ENCODE peak calls at places on chromosomes 13 and 19, in seven cellular contexts. V, U, Y, L, N, T and P are unnamed samples.

GRCh38 chr19:32563761-32564160 is 17.2 kb upstream of the PDCD5 start:
- DNase-seq in Y (no peak), T (no peak), U (no peak), V (no peak), N (no peak), L (no peak), P (no peak)

GRCh38 chr13:36769126-36769525 is 49.9 kb upstream of the RFXAP start:
- DNase-seq in U (no peak), N (no peak), Y (no peak), T (no peak), L (no peak), V (no peak), P (no peak)

GRCh38 chr13:26132756-26133155 is 80.9 kb upstream of the SHISA2 start:
- DNase-seq in N (no peak), L (no peak), U (no peak), T (no peak), Y (no peak), V (no peak), P (no peak)

GRCh38 chr13:30111810-30112209 is 195.5 kb downstream of the KATNAL1 start:
- DNase-seq in U (peak; percentile 31), T (peak; percentile 12), L (no peak), N (no peak), Y (peak; percentile 19), V (no peak), P (no peak)

GRCh38 chr13:108158746-108159145 is 56.6 kb downstream of the LIG4 start:
- DNase-seq in V (no peak), L (no peak), N (no peak), U (no peak), Y (no peak), T (no peak), P (no peak)

GRCh38 chr13:75760182-75760981 is 124.3 kb downstream of the LMO7 start:
- DNase-seq in Y (no peak), U (no peak), T (peak; percentile 3), L (no peak), N (peak; percentile 84), V (no peak), P (no peak)

GRCh38 chr19:38670921-38671398 is 23.5 kb downstream of the ACTN4 start:
- DNase-seq in T (no peak), L (no peak), Y (no peak), U (no peak), V (no peak), N (no peak), P (no peak)

GRCh38 chr19:7552781-7553180 is 17.3 kb downstream of the PNPLA6 start:
- DNase-seq in U (no peak), L (no peak), T (no peak), N (no peak), Y (no peak), V (no peak), P (no peak)

GRCh38 chr19:50723069-50723468 is at the start of gene CLEC11A:
- DNase-seq in Y (peak; percentile 95), U (no peak), L (no peak), T (no peak), N (no peak), V (no peak), P (no peak)

GRCh38 chr13:52600666-52601065 is 41.6 kb upstream of the HNRNPA1L2 start:
- DNase-seq in Y (no peak), N (peak; percentile 34), L (no peak), U (no peak), V (no peak), T (no peak), P (no peak)

GRCh38 chr19:31118926-31119325 is 230.3 kb downstream of the TSHZ3 start:
- DNase-seq in Y (no peak), N (no peak), T (no peak), L (no peak), V (no peak), U (no peak), P (no peak)

GRCh38 chr19:44741258-44741731 is 7.2 kb upstream of the BCL3 start:
- DNase-seq in L (no peak), U (no peak), N (peak; percentile 18), T (no peak), V (no peak), Y (peak; percentile 18), P (no peak)

GRCh38 chr13:48185018-48185417 is 48.0 kb upstream of the ITM2B start:
- DNase-seq in Y (no peak), U (no peak), L (no peak), N (no peak), T (no peak), V (no peak), P (no peak)

GRCh38 chr19:18763674-18764590 is 27.2 kb downstream of the COMP start:
- DNase-seq in V (no peak), N (peak; percentile 44), Y (no peak), T (no peak), L (peak; percentile 50), U (no peak), P (no peak)

GRCh38 chr19:23101241-23101640 is 15.6 kb upstream of the ZNF730 start:
- DNase-seq in L (no peak), N (no peak), V (no peak), Y (no peak), T (no peak), U (no peak), P (no peak)

GRCh38 chr19:13143135-13143534 is 7.0 kb downstream of the STX10 start:
- DNase-seq in T (no peak), Y (no peak), U (no peak), N (no peak), V (no peak), L (no peak), P (no peak)

GRCh38 chr19:3013261-3013725 is 15.8 kb downstream of the TLE2 start:
- DNase-seq in N (no peak), L (no peak), Y (no peak), U (no peak), V (no peak), T (no peak), P (no peak)

GRCh38 chr13:45195421-45195820 is 5.4 kb downstream of the KCTD4 start:
- DNase-seq in N (no peak), U (no peak), V (no peak), Y (peak; percentile 21), T (no peak), L (no peak), P (no peak)

GRCh38 chr13:113358653-113359052 is 5.3 kb downstream of the GRTP1 start:
- DNase-seq in L (no peak), T (no peak), U (no peak), N (no peak), Y (no peak), V (no peak), P (no peak)

GRCh38 chr13:78323848-78324247 is 279.5 kb downstream of the POU4F1 start:
- DNase-seq in V (no peak), N (peak; percentile 70), T (no peak), U (no peak), L (no peak), Y (no peak), P (no peak)

GRCh38 chr19:47651691-47652090 is 42.8 kb downstream of the BICRA start:
- DNase-seq in L (no peak), N (no peak), Y (no peak), U (no peak), T (no peak), V (no peak), P (no peak)

GRCh38 chr13:44713793-44714469 is 137.8 kb upstream of the TSC22D1 start:
- DNase-seq in V (no peak), L (no peak), N (no peak), Y (no peak), U (no peak), T (no peak), P (no peak)

GRCh38 chr13:114126789-114127472 is 5.5 kb downstream of the RASA3 start:
- DNase-seq in Y (no peak), L (no peak), V (no peak), U (no peak), T (no peak), N (no peak), P (no peak)

GRCh38 chr13:91539458-91540156 is 141.2 kb downstream of the GPC5 start:
- DNase-seq in T (no peak), Y (no peak), U (no peak), N (no peak), V (no peak), L (no peak), P (no peak)

GRCh38 chr13:79812070-79812850 is 331.3 kb downstream of the NDFIP2 start:
- DNase-seq in N (no peak), L (no peak), T (no peak), V (no peak), Y (no peak), U (no peak), P (no peak)

GRCh38 chr19:35718345-35719041 is 690 bp downstream of the KMT2B start:
- DNase-seq in V (no peak), T (peak; percentile 70), N (peak; percentile 2), U (peak; percentile 26), Y (peak; percentile 11), L (no peak), P (no peak)

GRCh38 chr19:19181614-19182013 is 10.3 kb downstream of the BORCS8 start:
- DNase-seq in N (no peak), V (no peak), U (no peak), T (no peak), L (no peak), Y (no peak), P (no peak)

GRCh38 chr13:50339291-50339690 is 324.0 kb downstream of the KCNRG start:
- DNase-seq in N (no peak), Y (no peak), U (no peak), T (no peak), L (no peak), V (no peak), P (no peak)

GRCh38 chr19:47176627-47177090 is 46.0 kb downstream of the SAE1 start:
- DNase-seq in U (no peak), N (no peak), L (no peak), V (no peak), Y (no peak), T (peak; percentile 51), P (no peak)

GRCh38 chr13:27053902-27054595 is 117.6 kb downstream of the USP12 start:
- DNase-seq in L (no peak), T (no peak), N (no peak), U (no peak), Y (no peak), V (no peak), P (no peak)

GRCh38 chr13:104593251-104593576 is 1527.0 kb upstream of the SLC10A2 start:
- DNase-seq in T (no peak), V (no peak), L (no peak), N (no peak), Y (no peak), U (no peak), P (no peak)

GRCh38 chr13:24671367-24672117 is 8.7 kb upstream of the ATP12A start:
- DNase-seq in N (peak; percentile 48), L (no peak), T (no peak), Y (peak; percentile 47), V (no peak), U (peak; percentile 35), P (no peak)

GRCh38 chr19:49636230-49636932 is 3.6 kb downstream of the RRAS start:
- DNase-seq in U (no peak), V (no peak), L (no peak), Y (no peak), N (no peak), T (no peak), P (no peak)

GRCh38 chr19:970695-971094 is 13.4 kb upstream of the WDR18 start:
- DNase-seq in L (no peak), V (no peak), T (no peak), N (no peak), U (no peak), Y (peak; percentile 19), P (no peak)

GRCh38 chr19:55080915-55081772 is 5.5 kb downstream of the EPS8L1 start:
- DNase-seq in N (peak; percentile 33), Y (peak; percentile 89), U (peak; percentile 98), T (peak; percentile 96), V (peak; percentile 84), L (peak; percentile 44), P (peak; percentile 80)

GRCh38 chr13:29758591-29759114 is 91.8 kb downstream of the UBL3 start:
- DNase-seq in U (no peak), T (peak; percentile 73), N (no peak), L (no peak), Y (peak; percentile 75), V (peak; percentile 45), P (peak; percentile 22)

GRCh38 chr19:54881884-54882283 is 7.8 kb downstream of the FCAR start:
- DNase-seq in T (no peak), U (no peak), L (no peak), Y (no peak), N (no peak), V (no peak), P (no peak)

GRCh38 chr13:95800455-95800854 is 123.5 kb downstream of the DNAJC3 start:
- DNase-seq in L (no peak), N (no peak), V (no peak), T (no peak), U (no peak), Y (no peak), P (no peak)